ENCODE peak calls at places on chromosomes 11 and 22, in seven cellular contexts. E is Panc1, H is adrenal gland, T is HepG2, L is B cell, V is kidney, Q is IMR-90. W is an unnamed sample.

GRCh38 chr11:18567081-18567480 is 21.5 kb downstream of the UEVLD start:
- DNase-seq in E (no peak), H (no peak), T (no peak), L (no peak), V (no peak), Q (peak), W (no peak)

GRCh38 chr11:128686745-128687177 is 7.1 kb upstream of the FLI1 start:
- DNase-seq in E (no peak), H (no peak), T (no peak), L (peak), V (peak), Q (peak), W (peak)

GRCh38 chr11:16607675-16608644 is 130.5 kb upstream of the C11orf58 start:
- DNase-seq in E (no peak), H (peak), T (no peak), L (no peak), V (peak), Q (peak), W (peak)

GRCh38 chr11:26931248-26931631 is 62.7 kb upstream of the FIBIN start:
- DNase-seq in E (no peak), H (no peak), T (no peak), L (no peak), V (no peak), Q (peak), W (no peak)

GRCh38 chr11:78414321-78415051 is 3.1 kb downstream of the GAB2 start:
- DNase-seq in E (no peak), H (no peak), T (no peak), L (peak), V (no peak), Q (peak), W (no peak)

GRCh38 chr11:93840981-93841380 is 9.4 kb downstream of the VSTM5 start:
- DNase-seq in E (no peak), H (no peak), T (no peak), L (no peak), V (no peak), Q (no peak), W (no peak)

GRCh38 chr11:64339754-64340408 is at the start of gene CCDC88B:
- DNase-seq in E (no peak), H (peak), T (no peak), L (peak), V (peak), Q (no peak), W (no peak)

GRCh38 chr22:25176175-25176574 is 23.5 kb upstream of the CRYBB3 start:
- DNase-seq in E (no peak), H (peak), T (no peak), L (no peak), V (no peak), Q (no peak), W (no peak)

GRCh38 chr11:128938156-128938885 is 4.3 kb downstream of the TP53AIP1 start:
- DNase-seq in E (no peak), H (no peak), T (no peak), L (no peak), V (peak), Q (no peak), W (no peak)

GRCh38 chr11:105609832-105610781 is at the start of gene GRIA4:
- DNase-seq in E (no peak), H (no peak), T (no peak), L (no peak), V (peak), Q (peak), W (peak)

GRCh38 chr11:105821366-105821765 is 200.7 kb downstream of the MSANTD4 start:
- DNase-seq in E (no peak), H (no peak), T (no peak), L (no peak), V (no peak), Q (no peak), W (no peak)

GRCh38 chr22:35425971-35426800 is 26.2 kb downstream of the MCM5 start:
- DNase-seq in E (no peak), H (no peak), T (no peak), L (no peak), V (peak), Q (peak), W (no peak)

GRCh38 chr11:109798521-109798920 is 294.7 kb upstream of the ZC3H12C start:
- DNase-seq in E (no peak), H (no peak), T (no peak), L (no peak), V (no peak), Q (peak), W (no peak)

GRCh38 chr11:128732471-128733277 is 38.8 kb downstream of the FLI1 start:
- DNase-seq in E (no peak), H (no peak), T (no peak), L (no peak), V (no peak), Q (no peak), W (no peak)

GRCh38 chr11:4146765-4147098 is 52.1 kb downstream of the RRM1 start:
- DNase-seq in E (no peak), H (no peak), T (no peak), L (no peak), V (no peak), Q (no peak), W (no peak)

GRCh38 chr11:78647266-78647915 is 72.7 kb upstream of the NARS2 start:
- DNase-seq in E (no peak), H (no peak), T (no peak), L (no peak), V (no peak), Q (no peak), W (no peak)

GRCh38 chr11:21640491-21640890 is 552.4 kb upstream of the ANO5 start:
- DNase-seq in E (no peak), H (no peak), T (no peak), L (no peak), V (no peak), Q (no peak), W (no peak)

GRCh38 chr11:74754507-74755255 is 6.0 kb downstream of the RNF169 start:
- DNase-seq in E (peak), H (no peak), T (no peak), L (no peak), V (no peak), Q (peak), W (no peak)

GRCh38 chr11:28077524-28077923 is 30.4 kb downstream of the KIF18A start:
- DNase-seq in E (no peak), H (no peak), T (no peak), L (no peak), V (no peak), Q (no peak), W (no peak)

GRCh38 chr11:68012843-68013610 is 2.9 kb downstream of the ALDH3B1 start:
- DNase-seq in E (no peak), H (no peak), T (peak), L (no peak), V (peak), Q (peak), W (no peak)

GRCh38 chr22:48135641-48136040 is 1373.2 kb downstream of the TBC1D22A start:
- DNase-seq in E (no peak), H (no peak), T (no peak), L (no peak), V (no peak), Q (no peak), W (no peak)

GRCh38 chr11:47033439-47033838 is 96.9 kb downstream of the CSTPP1 start:
- DNase-seq in E (no peak), H (no peak), T (no peak), L (no peak), V (no peak), Q (no peak), W (no peak)

GRCh38 chr11:34905666-34906065 is 10.5 kb downstream of the APIP start:
- DNase-seq in E (no peak), H (no peak), T (no peak), L (no peak), V (no peak), Q (no peak), W (no peak)

GRCh38 chr11:48049036-48049435 is 68.7 kb downstream of the PTPRJ start:
- DNase-seq in E (no peak), H (no peak), T (no peak), L (no peak), V (peak), Q (no peak), W (no peak)

GRCh38 chr11:270451-271208 is 7.6 kb upstream of the NLRP6 start:
- DNase-seq in E (no peak), H (no peak), T (no peak), L (no peak), V (peak), Q (no peak), W (peak)

GRCh38 chr22:31241936-31242335 is 29.8 kb downstream of the LIMK2 start:
- DNase-seq in E (no peak), H (no peak), T (no peak), L (no peak), V (no peak), Q (peak), W (no peak)
- TF ChIP-seq CTCF in E (no peak), H (no peak), T (no peak), L (no peak), V (no peak), Q (peak), W (no peak)

GRCh38 chr11:126355926-126356897 is 726 bp downstream of the ST3GAL4 start:
- DNase-seq in E (no peak), H (peak), T (peak), L (peak), V (no peak), Q (no peak), W (no peak)

GRCh38 chr11:126354631-126355323 is 709 bp upstream of the ST3GAL4 start:
- DNase-seq in E (no peak), H (no peak), T (no peak), L (no peak), V (no peak), Q (no peak), W (no peak)

GRCh38 chr11:126352934-126353801 is 2.3 kb upstream of the ST3GAL4 start:
- DNase-seq in E (no peak), H (no peak), T (peak), L (no peak), V (no peak), Q (peak), W (no peak)

GRCh38 chr11:126357055-126357962 is 1.8 kb downstream of the ST3GAL4 start:
- DNase-seq in E (no peak), H (peak), T (no peak), L (no peak), V (no peak), Q (no peak), W (no peak)

DNA sequence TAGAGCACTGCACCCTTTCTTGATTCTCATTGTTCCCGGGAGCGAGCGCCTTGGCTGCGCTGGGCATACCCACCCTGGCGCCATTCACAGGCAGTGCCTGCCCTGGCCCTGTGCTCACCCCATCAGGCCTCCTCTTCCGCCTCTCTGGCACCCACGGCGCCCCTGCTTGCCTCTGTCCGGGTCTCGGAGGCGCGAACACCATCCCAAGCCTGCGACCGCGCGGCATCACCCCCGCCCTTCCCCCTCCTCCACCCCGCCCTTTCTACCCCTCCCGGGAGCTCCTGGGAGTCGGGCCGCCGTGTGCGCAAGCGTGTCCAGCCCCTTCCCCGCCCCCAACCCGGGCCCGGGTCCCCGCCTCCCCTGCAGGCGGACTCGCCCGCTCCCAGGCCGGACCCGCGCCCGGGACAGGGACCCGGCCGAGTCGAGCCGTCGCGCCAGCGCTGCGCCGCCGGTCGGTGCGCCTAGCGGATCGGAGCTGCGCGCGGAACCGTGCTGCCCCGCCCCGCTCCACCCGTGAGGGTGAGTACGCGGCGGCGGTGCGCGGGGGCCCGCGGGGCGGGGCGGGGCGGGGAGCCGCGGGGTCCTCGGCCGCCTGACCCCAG is at the start of gene ST3GAL4:
- DNase-seq in E (no peak), H (peak), T (peak), L (peak), V (peak), Q (peak), W (peak)
- TF ChIP-seq CTCF in E (no peak), H (no peak), T (no peak), L (no peak), V (no peak), Q (no peak), W (no peak)

GRCh38 chr11:120305286-120305685 is 19.8 kb upstream of the TLCD5 start:
- DNase-seq in E (no peak), H (no peak), T (no peak), L (no peak), V (no peak), Q (no peak), W (no peak)
- TF ChIP-seq CTCF in E (no peak), H (no peak), T (no peak), L (no peak), V (no peak), Q (no peak), W (no peak)

DNA sequence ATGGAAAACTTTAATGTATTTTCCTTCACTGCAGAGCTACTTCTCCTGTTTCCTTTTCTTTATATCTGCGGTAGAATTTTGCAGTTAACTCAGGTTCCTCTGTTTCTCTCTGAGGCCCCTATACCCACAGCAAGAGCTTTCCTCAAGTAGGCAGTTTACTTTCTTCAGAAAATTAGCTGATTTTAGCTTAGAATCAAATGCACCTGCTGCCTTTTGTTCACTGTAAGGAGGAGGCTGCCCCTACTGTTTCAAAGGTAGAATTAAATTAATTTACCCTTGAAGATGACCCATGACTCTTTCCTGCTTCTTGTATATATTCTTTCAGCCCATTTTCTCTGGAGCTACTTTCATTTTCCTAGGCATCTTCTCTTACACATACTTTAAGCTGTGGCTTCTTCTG is 68.7 kb upstream of the GDPD4 start:
- DNase-seq in E (no peak), H (no peak), T (no peak), L (no peak), V (no peak), Q (no peak), W (no peak)
- TF ChIP-seq CTCF in E (peak), H (no peak), T (no peak), L (no peak), V (no peak), Q (no peak), W (no peak)

GRCh38 chr11:13292970-13293369 is 15.4 kb downstream of the BMAL1 start:
- DNase-seq in E (no peak), H (no peak), T (no peak), L (no peak), V (no peak), Q (no peak), W (no peak)
- TF ChIP-seq CTCF in E (no peak), H (no peak), T (no peak), L (no peak), V (no peak), Q (no peak), W (no peak)

DNA sequence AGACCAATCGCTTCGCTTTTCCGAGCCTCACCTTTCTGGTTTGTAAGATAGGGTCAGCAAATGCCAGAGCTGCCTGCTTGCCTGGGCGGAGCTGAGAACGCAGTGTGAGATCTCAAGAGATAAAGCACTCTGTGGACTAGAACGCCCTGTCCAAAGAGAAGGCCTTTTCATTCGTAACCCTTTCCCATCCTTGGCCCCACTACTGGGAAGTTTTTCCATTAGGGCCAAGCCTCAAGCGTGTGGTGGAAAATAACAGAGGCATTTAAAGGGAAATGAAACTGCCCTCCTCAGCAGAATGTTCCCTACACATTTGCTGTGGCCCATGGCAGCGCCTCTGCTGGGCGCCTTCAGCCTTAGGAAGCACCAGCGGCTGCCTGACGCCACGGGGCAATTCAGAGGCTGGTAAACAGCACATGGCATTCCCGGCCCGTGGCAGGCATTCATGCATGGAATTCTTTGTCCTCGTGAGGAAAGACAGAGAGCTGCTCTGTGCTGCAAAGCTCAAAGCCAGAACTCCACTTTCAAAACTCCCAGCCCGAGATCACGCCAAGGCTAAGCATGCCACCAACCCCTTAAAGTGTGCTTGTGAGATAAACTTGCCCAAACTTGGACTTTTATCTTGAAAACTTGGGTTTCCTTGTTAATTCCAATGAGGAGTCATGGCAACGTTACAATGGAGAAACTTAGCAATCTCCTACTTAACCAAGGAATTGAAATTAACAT is 38.1 kb downstream of the AHNAK start:
- DNase-seq in E (peak), H (peak), T (peak), L (peak), V (peak), Q (peak), W (peak)
- TF ChIP-seq CTCF in E (peak), H (peak), T (peak), L (peak), V (peak), Q (peak), W (peak)

GRCh38 chr22:31089101-31090100 is 8.3 kb downstream of the SMTN start:
- DNase-seq in E (no peak), H (peak), T (no peak), L (peak), V (no peak), Q (no peak), W (peak)
- TF ChIP-seq CTCF in E (peak), H (peak), T (peak), L (peak), V (peak), Q (peak), W (peak)

DNA sequence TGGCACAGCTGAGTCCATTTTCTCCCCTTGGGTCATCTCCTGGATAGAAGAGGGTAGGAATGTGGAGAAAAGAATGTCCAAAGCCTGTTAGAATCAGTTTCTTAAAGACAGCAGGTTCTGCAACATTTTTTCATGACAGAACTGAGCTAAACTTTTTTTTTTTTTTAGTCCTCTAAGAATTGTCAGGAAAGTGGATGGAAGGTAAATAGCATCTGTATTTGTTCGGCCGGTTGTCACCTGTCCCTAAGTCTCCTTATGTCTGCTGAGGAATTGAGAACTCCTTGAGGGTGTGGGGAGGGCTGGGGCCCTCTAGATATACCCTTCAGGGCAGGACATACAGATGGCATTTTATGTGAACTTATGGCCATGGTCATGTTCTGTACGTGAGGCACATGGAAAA is 211.2 kb upstream of the CADM1 start:
- DNase-seq in E (no peak), H (no peak), T (no peak), L (no peak), V (no peak), Q (no peak), W (no peak)
- TF ChIP-seq CTCF in E (no peak), H (no peak), T (no peak), L (no peak), V (no peak), Q (no peak), W (no peak)